ENCODE peak calls at places on chromosome 3, in five cellular contexts. L is endodermal cell, G is caudate nucleus, B is lower lobe of right lung, O is RWPE1. D is an unnamed sample.

GRCh38 chr3:10602769-10603768 is 97.7 kb upstream of the ATP2B2 start:
- DNase-seq in O (no peak), L (no peak), B (no peak), G (peak), D (no peak)

GRCh38 chr3:192915306-192915705 is 2.4 kb downstream of the MB21D2 start:
- DNase-seq in B (no peak), L (peak), O (no peak), G (no peak), D (no peak)

GRCh38 chr3:111454551-111454950 is 87.4 kb upstream of the CD96 start:
- DNase-seq in G (no peak), B (no peak), O (no peak), L (no peak), D (no peak)

GRCh38 chr3:120274739-120275167 is 10.3 kb downstream of the GPR156 start:
- DNase-seq in L (no peak), O (no peak), B (no peak), G (no peak), D (no peak)

GRCh38 chr3:111484666-111485065 is 57.3 kb upstream of the CD96 start:
- DNase-seq in O (no peak), L (no peak), B (no peak), G (no peak), D (no peak)

GRCh38 chr3:133927543-133928066 is 31.9 kb upstream of the RAB6B start:
- DNase-seq in G (no peak), B (peak), O (peak), L (peak), D (peak)

GRCh38 chr3:69462022-69462825 is 76.3 kb upstream of the FRMD4B start:
- DNase-seq in L (no peak), G (no peak), B (no peak), O (peak), D (no peak)

GRCh38 chr3:118137783-118138182 is 896.9 kb downstream of the IGSF11 start:
- DNase-seq in G (no peak), L (no peak), B (no peak), O (no peak), D (no peak)

GRCh38 chr3:178097576-178097975 is 438.7 kb upstream of the KCNMB2 start:
- DNase-seq in G (no peak), B (no peak), O (no peak), L (no peak), D (no peak)

GRCh38 chr3:126354776-126355175 is 2.4 kb downstream of the KLF15 start:
- DNase-seq in O (no peak), L (no peak), G (no peak), B (peak), D (no peak)
- H3K27ac ChIP-seq in O (peak), L (no peak), G (no peak), B (peak), D (peak)

GRCh38 chr3:46978381-46978780 is 1.1 kb upstream of the NBEAL2 start:
- DNase-seq in G (no peak), B (peak), L (no peak), O (no peak), D (no peak)
- H3K27ac ChIP-seq in G (no peak), B (peak), L (no peak), O (peak), D (peak)

DNA sequence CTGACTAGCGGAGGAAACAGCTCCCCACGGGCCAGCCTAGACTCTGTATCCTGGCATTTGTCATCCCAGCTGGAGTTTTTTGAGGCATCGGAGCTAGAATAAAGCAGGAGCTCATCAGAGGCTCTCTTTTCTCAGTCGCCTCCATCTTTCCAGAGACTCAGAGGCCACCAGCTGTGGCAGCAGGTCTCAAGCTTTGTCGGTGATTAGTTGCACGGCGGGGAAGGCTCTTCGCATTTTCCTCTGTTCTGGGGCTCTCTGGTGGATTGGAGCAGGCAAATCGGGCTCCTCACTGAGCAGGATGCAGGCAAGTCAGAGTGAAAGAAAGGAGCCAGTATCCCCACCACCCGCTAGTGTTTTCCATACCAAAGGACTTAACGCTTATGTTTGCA is 126.9 kb downstream of the PTPRG start:
- DNase-seq in B (no peak), O (no peak), L (peak), G (no peak), D (no peak)
- H3K27ac ChIP-seq in B (no peak), O (peak), L (peak), G (no peak), D (no peak)

GRCh38 chr3:152298393-152299242 is 29.9 kb downstream of the MBNL1 start:
- DNase-seq in B (no peak), G (peak), O (peak), L (peak), D (peak)

GRCh38 chr3:152295344-152295743 is 26.6 kb downstream of the MBNL1 start:
- DNase-seq in G (no peak), L (no peak), O (no peak), B (no peak), D (no peak)

GRCh38 chr3:152295834-152296233 is 27.1 kb downstream of the MBNL1 start:
- DNase-seq in G (no peak), O (no peak), L (no peak), B (no peak), D (no peak)

GRCh38 chr3:152296990-152297389 is 28.3 kb downstream of the MBNL1 start:
- DNase-seq in O (no peak), G (no peak), B (no peak), L (no peak), D (no peak)

GRCh38 chr3:152296382-152296781 is 27.7 kb downstream of the MBNL1 start:
- DNase-seq in G (no peak), O (no peak), B (no peak), L (no peak), D (no peak)
- H3K27ac ChIP-seq in G (no peak), O (no peak), B (no peak), L (no peak), D (peak)

DNA sequence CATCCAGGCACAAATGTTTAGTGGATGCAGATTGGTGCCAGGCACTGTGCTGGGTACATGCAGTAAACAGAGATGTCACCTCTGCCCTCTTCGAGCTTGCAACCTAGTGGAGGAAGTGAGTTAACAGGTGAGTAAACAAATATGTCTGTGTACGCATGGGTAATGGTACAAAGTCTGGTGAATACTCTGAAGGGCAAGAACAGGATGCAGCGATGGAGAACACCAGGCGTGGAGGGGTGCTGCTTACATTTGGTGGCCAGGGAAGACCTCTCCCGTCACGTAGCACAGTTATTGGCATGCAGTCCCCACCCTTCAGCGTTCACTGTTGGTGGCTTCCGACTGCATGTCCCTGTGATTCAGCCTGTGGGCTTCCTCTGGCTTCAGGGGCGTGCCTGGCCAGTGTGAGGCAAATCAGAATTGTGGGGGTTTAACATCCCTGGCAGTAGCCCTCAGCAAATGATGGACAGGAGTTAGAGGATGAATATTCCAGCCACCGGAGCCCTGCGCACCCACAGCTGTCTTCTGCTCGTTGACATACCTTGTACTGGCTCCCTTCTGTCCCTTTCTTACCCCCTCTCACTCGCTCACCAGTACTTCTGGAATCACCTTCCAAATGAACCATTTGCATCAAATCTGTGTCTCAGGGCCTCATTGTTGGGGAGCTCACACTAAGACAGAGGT is 9.1 kb upstream of the HDAC11 start:
- DNase-seq in G (no peak), O (no peak), B (no peak), L (no peak), D (peak)
- H3K27ac ChIP-seq in G (no peak), O (no peak), B (no peak), L (no peak), D (peak)

DNA sequence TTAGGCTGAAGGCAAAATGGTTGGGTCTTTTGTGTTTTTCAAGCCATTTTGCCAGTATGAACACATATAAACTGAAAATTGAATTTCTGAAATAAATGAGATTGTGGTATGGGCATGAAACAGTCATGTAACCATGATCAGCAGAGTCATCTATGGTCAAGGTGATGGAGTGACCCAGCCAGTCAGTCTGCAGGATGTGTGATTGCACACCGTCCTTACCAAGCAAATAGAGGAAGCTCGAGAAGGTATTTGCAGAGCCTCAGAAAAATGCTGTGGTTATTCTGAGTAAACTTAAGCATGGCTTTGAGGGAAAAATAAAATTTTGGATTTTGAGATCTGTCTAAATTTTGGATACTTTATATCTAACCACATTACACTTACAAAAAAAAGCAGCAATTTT is 95.9 kb upstream of the RNF7 start:
- DNase-seq in O (no peak), L (no peak), B (no peak), G (no peak), D (no peak)
- H3K27ac ChIP-seq in O (no peak), L (no peak), B (no peak), G (no peak), D (no peak)

GRCh38 chr3:9251055-9251786 is 1.8 kb upstream of the SRGAP3 start:
- DNase-seq in L (peak), G (no peak), O (no peak), B (no peak), D (no peak)

GRCh38 chr3:9247361-9248231 is 1.9 kb downstream of the SRGAP3 start:
- DNase-seq in L (peak), G (no peak), B (no peak), O (no peak), D (no peak)

GRCh38 chr3:9248232-9249191 is 934 bp downstream of the SRGAP3 start:
- DNase-seq in L (peak), G (no peak), O (peak), B (no peak), D (peak)

GRCh38 chr3:9250236-9250635 is 790 bp upstream of the SRGAP3 start:
- DNase-seq in G (peak), O (no peak), L (peak), B (no peak), D (no peak)

DNA sequence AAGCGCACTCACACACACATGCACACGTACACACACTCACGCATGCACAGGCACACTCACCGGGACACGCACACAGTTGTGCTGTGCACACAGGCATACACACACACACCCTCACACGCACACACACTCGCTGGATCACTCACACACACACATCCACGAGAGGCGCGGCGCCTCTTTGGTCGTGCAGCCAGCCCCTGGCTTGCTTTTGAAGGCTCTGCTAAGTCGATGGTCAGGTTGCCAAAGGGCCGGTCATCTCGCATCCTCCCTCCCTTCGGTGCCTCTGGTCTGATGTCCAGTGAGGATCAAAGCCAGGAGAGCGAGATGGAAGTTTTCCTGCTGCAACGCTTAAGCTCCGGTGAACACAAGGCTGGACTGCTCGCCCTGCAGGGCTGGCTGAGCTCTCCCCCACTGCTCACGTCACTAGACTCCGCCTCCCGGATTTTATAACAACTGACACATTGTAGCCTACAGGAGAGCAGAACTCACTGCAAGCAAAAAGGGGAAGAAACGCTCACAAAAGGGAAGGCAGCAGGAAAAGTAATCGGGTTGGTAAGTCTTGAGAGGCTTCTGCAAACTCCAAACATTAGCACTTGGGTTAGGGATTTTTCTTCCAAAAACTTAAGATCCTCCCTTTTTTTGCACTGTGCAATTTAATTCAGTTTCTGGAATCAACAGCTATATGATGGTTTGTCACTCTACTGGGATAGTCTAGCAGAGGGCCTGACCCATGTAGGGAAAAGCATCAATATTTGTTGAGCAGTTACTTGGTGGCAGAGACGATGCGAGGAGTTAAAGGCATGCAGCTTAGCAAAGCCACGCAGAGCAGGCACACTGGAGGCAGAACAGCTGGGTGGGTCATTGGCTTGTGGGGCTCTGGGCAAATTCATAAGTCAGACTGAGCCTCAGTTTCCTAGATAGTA is at the start of gene SRGAP3:
- DNase-seq in L (peak), O (peak), B (peak), G (peak), D (peak)
- H3K27ac ChIP-seq in L (peak), O (peak), B (peak), G (peak), D (peak)

DNA sequence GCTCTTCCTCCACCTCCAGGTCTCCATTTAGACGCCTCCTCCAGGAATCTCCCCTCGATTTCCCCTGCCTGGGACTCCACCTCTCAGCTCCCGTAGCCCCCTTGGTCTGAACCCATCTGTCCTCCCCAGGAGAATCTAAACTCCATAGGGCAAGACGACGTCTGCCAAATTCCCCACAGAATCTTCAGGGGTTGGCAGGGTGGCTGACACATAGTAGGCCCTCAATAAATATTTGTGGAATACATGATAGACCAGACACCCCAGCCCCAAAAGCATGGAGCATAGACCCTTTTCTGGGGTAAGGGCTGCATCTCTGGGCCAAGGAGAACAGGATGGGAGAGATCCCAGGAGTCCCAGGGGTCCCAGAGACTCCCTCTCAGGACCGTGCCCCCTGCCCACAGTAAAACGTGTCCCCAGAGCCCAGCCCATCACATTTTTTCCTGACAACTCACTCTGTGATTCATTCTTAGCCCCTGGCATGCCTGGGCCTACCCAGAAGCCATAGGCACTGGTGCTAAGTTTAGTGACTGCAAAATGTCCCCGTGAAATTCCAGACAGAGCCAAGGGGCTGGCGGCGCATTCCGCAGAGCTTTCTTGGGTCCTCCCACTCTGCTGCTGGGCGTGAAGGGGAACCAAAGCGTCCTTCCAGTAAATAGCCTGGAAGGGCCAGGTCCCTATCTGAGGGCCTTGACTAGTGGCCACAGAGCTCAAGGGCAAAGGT is 78.0 kb upstream of the SLC6A6 start:
- DNase-seq in O (peak), G (no peak), B (no peak), L (peak), D (no peak)
- H3K27ac ChIP-seq in O (no peak), G (no peak), B (no peak), L (no peak), D (no peak)

DNA sequence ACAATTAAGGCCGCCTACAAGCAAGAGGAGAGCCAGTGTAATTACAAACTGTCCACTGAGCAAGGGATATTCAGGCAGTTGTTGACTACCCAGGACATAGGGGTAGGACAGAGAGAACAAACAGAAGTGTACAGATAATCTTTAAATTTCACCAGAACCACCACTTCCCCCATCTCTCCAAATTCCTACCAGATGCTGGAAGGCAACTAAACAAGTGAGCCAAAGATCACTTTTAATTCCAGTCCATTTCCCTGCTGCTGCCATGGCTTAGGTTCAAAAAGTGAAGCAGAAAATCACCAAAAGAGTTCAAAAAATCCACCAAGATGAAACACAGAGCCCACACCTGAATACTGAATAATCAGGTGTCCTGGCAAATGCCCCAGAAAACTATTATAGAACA is 65.0 kb downstream of the TM4SF4 start:
- DNase-seq in G (no peak), L (no peak), B (no peak), O (no peak), D (no peak)
- H3K27ac ChIP-seq in G (no peak), L (peak), B (no peak), O (no peak), D (no peak)

GRCh38 chr3:115062412-115062956 is 84.6 kb downstream of the ZBTB20 start:
- DNase-seq in B (no peak), O (peak), G (no peak), L (no peak), D (no peak)
- H3K27ac ChIP-seq in B (no peak), O (no peak), G (peak), L (no peak), D (no peak)

D was measured in transverse colon.